ENCODE peak calls at places on chromosome X, in six cellular contexts. One of them, this sample, is unnamed.

GRCh38 chrX:153059191-153060094 is 3.2 kb downstream of the PNMA3 start:
- DNase-seq in suprapubic skin: no peak
- DNase-seq in RWPE2: no peak
- DNase-seq in heart right ventricle: no peak
- DNase-seq in psoas muscle: no peak
- DNase-seq in brain microvascular endothelial cell: no peak
- DNase-seq in this sample: no peak

GRCh38 chrX:11267311-11267910 is 25.8 kb upstream of the AMELX start:
- DNase-seq in suprapubic skin: no peak
- DNase-seq in RWPE2: no peak
- DNase-seq in heart right ventricle: no peak
- DNase-seq in psoas muscle: no peak
- DNase-seq in brain microvascular endothelial cell: no peak
- DNase-seq in this sample: no peak

GRCh38 chrX:15988661-15989603 is 134.3 kb upstream of the AP1S2 start:
- DNase-seq in suprapubic skin: no peak
- DNase-seq in RWPE2: no peak
- DNase-seq in heart right ventricle: no peak
- DNase-seq in psoas muscle: no peak
- DNase-seq in brain microvascular endothelial cell: peak; percentile 63
- DNase-seq in this sample: peak; percentile 28

GRCh38 chrX:17374619-17375360 is at the start of gene NHS:
- DNase-seq in suprapubic skin: no peak
- DNase-seq in RWPE2: peak; percentile 78
- DNase-seq in heart right ventricle: peak; percentile 63
- DNase-seq in psoas muscle: peak; percentile 77
- DNase-seq in brain microvascular endothelial cell: peak; percentile 56
- DNase-seq in this sample: no peak

GRCh38 chrX:112677167-112677566 is 2.6 kb downstream of the LHFPL1 start:
- DNase-seq in suprapubic skin: no peak
- DNase-seq in RWPE2: no peak
- DNase-seq in heart right ventricle: no peak
- DNase-seq in psoas muscle: no peak
- DNase-seq in brain microvascular endothelial cell: no peak
- DNase-seq in this sample: no peak

GRCh38 chrX:24692305-24692704 is 1.4 kb upstream of the POLA1 start:
- DNase-seq in suprapubic skin: no peak
- DNase-seq in RWPE2: no peak
- DNase-seq in heart right ventricle: no peak
- DNase-seq in psoas muscle: no peak
- DNase-seq in brain microvascular endothelial cell: no peak
- DNase-seq in this sample: no peak

GRCh38 chrX:97065973-97066372 is 182.3 kb downstream of the RPA4 start:
- DNase-seq in suprapubic skin: no peak
- DNase-seq in RWPE2: no peak
- DNase-seq in heart right ventricle: no peak
- DNase-seq in psoas muscle: no peak
- DNase-seq in brain microvascular endothelial cell: peak; percentile 14
- DNase-seq in this sample: no peak

GRCh38 chrX:141439651-141440050 is 144.9 kb downstream of the SPANXA1 start:
- DNase-seq in suprapubic skin: no peak
- DNase-seq in RWPE2: no peak
- DNase-seq in heart right ventricle: no peak
- DNase-seq in psoas muscle: no peak
- DNase-seq in brain microvascular endothelial cell: no peak
- DNase-seq in this sample: no peak

GRCh38 chrX:16517206-16517605 is 132.8 kb upstream of the S100G start:
- DNase-seq in suprapubic skin: no peak
- DNase-seq in RWPE2: no peak
- DNase-seq in heart right ventricle: no peak
- DNase-seq in psoas muscle: no peak
- DNase-seq in brain microvascular endothelial cell: no peak
- DNase-seq in this sample: no peak

GRCh38 chrX:39757971-39758370 is 339.8 kb downstream of the BCOR start:
- DNase-seq in suprapubic skin: no peak
- DNase-seq in RWPE2: no peak
- DNase-seq in heart right ventricle: no peak
- DNase-seq in psoas muscle: no peak
- DNase-seq in brain microvascular endothelial cell: no peak
- DNase-seq in this sample: no peak

GRCh38 chrX:71533850-71534515 is 1.1 kb downstream of the OGT start:
- DNase-seq in suprapubic skin: peak; percentile 72
- DNase-seq in RWPE2: no peak
- DNase-seq in heart right ventricle: peak; percentile 45
- DNase-seq in psoas muscle: peak; percentile 67
- DNase-seq in brain microvascular endothelial cell: peak; percentile 45
- DNase-seq in this sample: no peak

GRCh38 chrX:39946822-39947221 is 150.9 kb downstream of the BCOR start:
- DNase-seq in suprapubic skin: no peak
- DNase-seq in RWPE2: no peak
- DNase-seq in heart right ventricle: no peak
- DNase-seq in psoas muscle: no peak
- DNase-seq in brain microvascular endothelial cell: peak; percentile 82
- DNase-seq in this sample: no peak

GRCh38 chrX:128717635-128718578 is 665.7 kb upstream of the ACTRT1 start:
- DNase-seq in suprapubic skin: no peak
- DNase-seq in RWPE2: no peak
- DNase-seq in heart right ventricle: no peak
- DNase-seq in psoas muscle: no peak
- DNase-seq in brain microvascular endothelial cell: no peak
- DNase-seq in this sample: no peak

GRCh38 chrX:16487620-16488380 is 162.2 kb upstream of the S100G start:
- DNase-seq in suprapubic skin: no peak
- DNase-seq in RWPE2: no peak
- DNase-seq in heart right ventricle: no peak
- DNase-seq in psoas muscle: no peak
- DNase-seq in brain microvascular endothelial cell: peak; percentile 20
- DNase-seq in this sample: no peak

GRCh38 chrX:24133280-24133679 is 16.2 kb upstream of the ZFX start:
- DNase-seq in suprapubic skin: no peak
- DNase-seq in RWPE2: no peak
- DNase-seq in heart right ventricle: no peak
- DNase-seq in psoas muscle: no peak
- DNase-seq in brain microvascular endothelial cell: no peak
- DNase-seq in this sample: no peak

GRCh38 chrX:106159861-106160282 is 8.2 kb upstream of the PWWP3B start:
- DNase-seq in suprapubic skin: no peak
- DNase-seq in RWPE2: no peak
- DNase-seq in heart right ventricle: no peak
- DNase-seq in psoas muscle: no peak
- DNase-seq in brain microvascular endothelial cell: no peak
- DNase-seq in this sample: no peak

GRCh38 chrX:68175569-68175968 is 257.7 kb downstream of the OPHN1 start:
- DNase-seq in suprapubic skin: no peak
- DNase-seq in RWPE2: no peak
- DNase-seq in heart right ventricle: no peak
- DNase-seq in psoas muscle: no peak
- DNase-seq in brain microvascular endothelial cell: peak; percentile 7
- DNase-seq in this sample: no peak

GRCh38 chrX:115177941-115178340 is 11.3 kb upstream of the RBMXL3 start:
- DNase-seq in suprapubic skin: no peak
- DNase-seq in RWPE2: no peak
- DNase-seq in heart right ventricle: no peak
- DNase-seq in psoas muscle: no peak
- DNase-seq in brain microvascular endothelial cell: no peak
- DNase-seq in this sample: no peak

GRCh38 chrX:3962511-3963350 is 249.3 kb upstream of the PRKX start:
- DNase-seq in suprapubic skin: no peak
- DNase-seq in RWPE2: no peak
- DNase-seq in heart right ventricle: no peak
- DNase-seq in psoas muscle: no peak
- DNase-seq in brain microvascular endothelial cell: peak; percentile 5
- DNase-seq in this sample: no peak

GRCh38 chrX:72621163-72621562 is 48.5 kb upstream of the HDAC8 start:
- DNase-seq in suprapubic skin: no peak
- DNase-seq in RWPE2: no peak
- DNase-seq in heart right ventricle: no peak
- DNase-seq in psoas muscle: no peak
- DNase-seq in brain microvascular endothelial cell: no peak
- DNase-seq in this sample: no peak

GRCh38 chrX:153634832-153635231 is 12.2 kb upstream of the DUSP9 start:
- DNase-seq in suprapubic skin: no peak
- DNase-seq in RWPE2: no peak
- DNase-seq in heart right ventricle: no peak
- DNase-seq in psoas muscle: peak; percentile 53
- DNase-seq in brain microvascular endothelial cell: no peak
- DNase-seq in this sample: no peak

GRCh38 chrX:140608111-140608510 is 101.4 kb upstream of the LINC00632 start:
- DNase-seq in suprapubic skin: no peak
- DNase-seq in RWPE2: no peak
- DNase-seq in heart right ventricle: no peak
- DNase-seq in psoas muscle: no peak
- DNase-seq in brain microvascular endothelial cell: no peak
- DNase-seq in this sample: no peak

GRCh38 chrX:7987160-7987992 is 60.2 kb upstream of the PNPLA4 start:
- DNase-seq in suprapubic skin: no peak
- DNase-seq in RWPE2: no peak
- DNase-seq in heart right ventricle: no peak
- DNase-seq in psoas muscle: no peak
- DNase-seq in brain microvascular endothelial cell: peak; percentile 10
- DNase-seq in this sample: peak; percentile 59

GRCh38 chrX:37975421-37975820 is 30.9 kb upstream of the SYTL5 start:
- DNase-seq in suprapubic skin: no peak
- DNase-seq in RWPE2: no peak
- DNase-seq in heart right ventricle: no peak
- DNase-seq in psoas muscle: no peak
- DNase-seq in brain microvascular endothelial cell: no peak
- DNase-seq in this sample: no peak

GRCh38 chrX:106698693-106699092 is 27.8 kb upstream of the RNF128 start:
- DNase-seq in suprapubic skin: no peak
- DNase-seq in RWPE2: no peak
- DNase-seq in heart right ventricle: no peak
- DNase-seq in psoas muscle: no peak
- DNase-seq in brain microvascular endothelial cell: peak; percentile 41
- DNase-seq in this sample: no peak

GRCh38 chrX:3820170-3820569 is 106.7 kb upstream of the PRKX start:
- DNase-seq in suprapubic skin: no peak
- DNase-seq in RWPE2: no peak
- DNase-seq in heart right ventricle: no peak
- DNase-seq in psoas muscle: no peak
- DNase-seq in brain microvascular endothelial cell: peak; percentile 88
- DNase-seq in this sample: peak; percentile 17

GRCh38 chrX:39886282-39886681 is 211.5 kb downstream of the BCOR start:
- DNase-seq in suprapubic skin: no peak
- DNase-seq in RWPE2: no peak
- DNase-seq in heart right ventricle: no peak
- DNase-seq in psoas muscle: no peak
- DNase-seq in brain microvascular endothelial cell: no peak
- DNase-seq in this sample: no peak

GRCh38 chrX:130916636-130917422 is 13.8 kb upstream of the ENOX2 start:
- DNase-seq in suprapubic skin: no peak
- DNase-seq in RWPE2: no peak
- DNase-seq in heart right ventricle: no peak
- DNase-seq in psoas muscle: peak; percentile 42
- DNase-seq in brain microvascular endothelial cell: no peak
- DNase-seq in this sample: no peak

GRCh38 chrX:140318306-140318705 is 186.6 kb downstream of the SOX3 start:
- DNase-seq in suprapubic skin: no peak
- DNase-seq in RWPE2: no peak
- DNase-seq in heart right ventricle: no peak
- DNase-seq in psoas muscle: no peak
- DNase-seq in brain microvascular endothelial cell: no peak
- DNase-seq in this sample: no peak

GRCh38 chrX:16870861-16871584 is 861 bp upstream of the RBBP7 start:
- DNase-seq in suprapubic skin: no peak
- DNase-seq in RWPE2: no peak
- DNase-seq in heart right ventricle: peak; percentile 39
- DNase-seq in psoas muscle: peak; percentile 68
- DNase-seq in brain microvascular endothelial cell: no peak
- DNase-seq in this sample: no peak

GRCh38 chrX:48937065-48937907 is 18.5 kb upstream of the PIM2 start:
- DNase-seq in suprapubic skin: no peak
- DNase-seq in RWPE2: no peak
- DNase-seq in heart right ventricle: peak; percentile 37
- DNase-seq in psoas muscle: peak; percentile 68
- DNase-seq in brain microvascular endothelial cell: peak; percentile 36
- DNase-seq in this sample: no peak
- TF ChIP-seq CTCF in suprapubic skin: no peak
- TF ChIP-seq CTCF in RWPE2: no peak
- TF ChIP-seq CTCF in heart right ventricle: no peak
- TF ChIP-seq CTCF in psoas muscle: no peak
- TF ChIP-seq CTCF in brain microvascular endothelial cell: peak; percentile 34
- TF ChIP-seq CTCF in this sample: no peak

GRCh38 chrX:134459683-134460004 is 321 bp upstream of the HPRT1 start:
- DNase-seq in suprapubic skin: no peak
- DNase-seq in RWPE2: no peak
- DNase-seq in heart right ventricle: no peak
- DNase-seq in psoas muscle: no peak
- DNase-seq in brain microvascular endothelial cell: peak; percentile 20
- DNase-seq in this sample: no peak
- H3K4me3 ChIP-seq in suprapubic skin: peak overlapping the region; percentile 67
- H3K4me3 ChIP-seq in RWPE2: peak overlapping the region; percentile 97
- H3K4me3 ChIP-seq in heart right ventricle: peak overlapping the region; percentile 73
- H3K4me3 ChIP-seq in psoas muscle: peak overlapping the region; percentile 75
- H3K4me3 ChIP-seq in brain microvascular endothelial cell: peak overlapping the region; percentile 65
- H3K4me3 ChIP-seq in this sample: peak overlapping the region; percentile 64

GRCh38 chrX:132810488-132810887 is 147.9 kb downstream of the HS6ST2 start:
- DNase-seq in suprapubic skin: no peak
- DNase-seq in RWPE2: no peak
- DNase-seq in heart right ventricle: no peak
- DNase-seq in psoas muscle: no peak
- DNase-seq in brain microvascular endothelial cell: no peak
- DNase-seq in this sample: no peak
- H3K27me3 ChIP-seq in suprapubic skin: no peaks in the 10 kb centered on the region
- H3K27me3 ChIP-seq in RWPE2: no peaks in the 10 kb centered on the region
- H3K27me3 ChIP-seq in heart right ventricle: no peaks in the 10 kb centered on the region
- H3K27me3 ChIP-seq in psoas muscle: peaks cover 12% of the 10 kb centered on the region
- H3K27me3 ChIP-seq in brain microvascular endothelial cell: no peaks in the 10 kb centered on the region
- H3K27me3 ChIP-seq in this sample: no peaks in the 10 kb centered on the region

DNA sequence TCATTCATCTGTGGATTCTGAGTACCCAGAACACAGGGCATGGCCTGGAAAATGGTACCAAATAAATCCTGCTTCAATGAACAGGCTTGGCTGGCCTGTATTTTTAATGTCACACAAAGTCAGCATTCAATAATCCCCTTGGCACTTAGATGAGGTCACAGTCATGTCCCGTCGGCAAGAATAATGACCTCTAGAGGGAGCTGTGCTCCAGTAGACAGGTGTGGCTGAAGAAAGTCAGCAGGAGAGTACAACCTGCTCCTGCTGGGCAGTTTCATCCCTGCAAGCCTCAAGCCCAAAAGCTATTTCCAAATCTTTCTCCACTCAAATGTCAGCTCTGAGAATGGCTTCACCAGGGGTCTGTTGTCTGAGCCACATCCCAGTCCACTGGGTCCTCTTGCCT is 404.0 kb upstream of the F9 start:
- DNase-seq in suprapubic skin: no peak
- DNase-seq in RWPE2: no peak
- DNase-seq in heart right ventricle: no peak
- DNase-seq in psoas muscle: peak; percentile 46
- DNase-seq in brain microvascular endothelial cell: no peak
- DNase-seq in this sample: no peak
- TF ChIP-seq CTCF in suprapubic skin: no peak
- TF ChIP-seq CTCF in RWPE2: no peak
- TF ChIP-seq CTCF in heart right ventricle: peak; percentile 50
- TF ChIP-seq CTCF in psoas muscle: peak; percentile 60
- TF ChIP-seq CTCF in brain microvascular endothelial cell: peak; percentile 42
- TF ChIP-seq CTCF in this sample: no peak